ENCODE peak calls at places on chromosomes 16 and 17, in nine cellular contexts. B is activated gamma-delta T cell treated with Interleukin-2 at 50 U/mL for 16 hours, U is AG09319, C is neural crest cell, L is iris pigment epithelial cell, T is nephron progenitor cell, Q is T47D, I is glomerular endothelial cell, F is nucleus accumbens. D is an unnamed sample.

GRCh38 chr16:82236875-82237274 is 66.9 kb upstream of the MPHOSPH6 start:
- DNase-seq in B (no peak), U (no peak), C (no peak), L (no peak), T (no peak), Q (no peak), I (no peak), F (no peak), D (no peak)

GRCh38 chr17:40901981-40902862 is 17.2 kb upstream of the KRT20 start:
- DNase-seq in B (no peak), U (no peak), C (no peak), L (peak; percentile 62), T (no peak), Q (no peak), I (no peak), F (no peak), D (no peak)

GRCh38 chr16:85056211-85056748 is 28.7 kb downstream of the KIAA0513 start:
- DNase-seq in B (peak; percentile 6), U (no peak), C (no peak), L (peak; percentile 35), T (no peak), Q (no peak), I (no peak), F (no peak), D (no peak)

GRCh38 chr17:78889525-78889924 is 13.5 kb downstream of the CEP295NL start:
- DNase-seq in B (no peak), U (no peak), C (no peak), L (no peak), T (no peak), Q (no peak), I (no peak), F (no peak), D (peak; percentile 84)

GRCh38 chr16:4511441-4512082 is 27.0 kb downstream of the CDIP1 start:
- DNase-seq in B (no peak), U (no peak), C (peak; percentile 63), L (peak; percentile 42), T (peak; percentile 70), Q (peak; percentile 66), I (no peak), F (no peak), D (peak; percentile 64)

GRCh38 chr17:4858068-4858879 is 25.1 kb downstream of the MINK1 start:
- DNase-seq in B (no peak), U (no peak), C (no peak), L (no peak), T (no peak), Q (no peak), I (peak; percentile 52), F (peak; percentile 17), D (no peak)

GRCh38 chr17:32933881-32934280 is 5.9 kb downstream of the TMEM98 start:
- DNase-seq in B (no peak), U (no peak), C (no peak), L (no peak), T (no peak), Q (no peak), I (no peak), F (no peak), D (no peak)

GRCh38 chr16:17983114-17983513 is 353.4 kb downstream of the NPIPA8 start:
- DNase-seq in B (no peak), U (no peak), C (no peak), L (no peak), T (no peak), Q (no peak), I (no peak), F (no peak), D (no peak)

GRCh38 chr17:38560503-38561318 is 45.0 kb downstream of the SRCIN1 start:
- DNase-seq in B (no peak), U (no peak), C (no peak), L (peak; percentile 40), T (peak; percentile 50), Q (peak; percentile 65), I (peak; percentile 10), F (no peak), D (no peak)

GRCh38 chr17:81648707-81649085 is 7.6 kb downstream of the PDE6G start:
- DNase-seq in B (no peak), U (no peak), C (no peak), L (no peak), T (no peak), Q (no peak), I (no peak), F (no peak), D (no peak)

GRCh38 chr16:70691223-70692129 is 5.6 kb upstream of the MTSS2 start:
- DNase-seq in B (no peak), U (peak; percentile 99), C (peak; percentile 51), L (peak; percentile 92), T (peak; percentile 49), Q (no peak), I (no peak), F (no peak), D (no peak)

GRCh38 chr16:49336581-49336980 is 37.0 kb upstream of the C16orf78 start:
- DNase-seq in B (no peak), U (no peak), C (no peak), L (no peak), T (no peak), Q (no peak), I (no peak), F (no peak), D (no peak)

GRCh38 chr17:49403514-49404289 is 11.0 kb downstream of the PHB1 start:
- DNase-seq in B (peak; percentile 21), U (no peak), C (no peak), L (no peak), T (no peak), Q (no peak), I (no peak), F (no peak), D (no peak)

GRCh38 chr16:29804455-29805231 is 1.7 kb upstream of the MAZ start:
- DNase-seq in B (no peak), U (no peak), C (no peak), L (no peak), T (no peak), Q (peak; percentile 44), I (no peak), F (no peak), D (peak; percentile 51)

GRCh38 chr16:49183911-49184310 is 97.7 kb downstream of the CBLN1 start:
- DNase-seq in B (no peak), U (no peak), C (peak; percentile 9), L (no peak), T (peak; percentile 60), Q (no peak), I (no peak), F (no peak), D (peak; percentile 49)

GRCh38 chr17:30449480-30449879 is 27.7 kb upstream of the GOSR1 start:
- DNase-seq in B (no peak), U (no peak), C (no peak), L (no peak), T (no peak), Q (no peak), I (no peak), F (no peak), D (no peak)

GRCh38 chr17:59558953-59559352 is 6.5 kb upstream of the DHX40 start:
- DNase-seq in B (no peak), U (no peak), C (no peak), L (peak; percentile 17), T (no peak), Q (peak; percentile 22), I (no peak), F (no peak), D (no peak)

GRCh38 chr17:19380551-19381284 is 2.4 kb downstream of the MAPK7 start:
- DNase-seq in B (no peak), U (no peak), C (no peak), L (no peak), T (no peak), Q (no peak), I (no peak), F (no peak), D (no peak)

GRCh38 chr16:89815639-89816348 is 653 bp downstream of the FANCA start:
- DNase-seq in B (no peak), U (no peak), C (no peak), L (no peak), T (no peak), Q (no peak), I (no peak), F (no peak), D (peak; percentile 29)

GRCh38 chr17:78038748-78039288 is 80.3 kb downstream of the TNRC6C start:
- DNase-seq in B (no peak), U (no peak), C (no peak), L (no peak), T (no peak), Q (no peak), I (no peak), F (no peak), D (no peak)

GRCh38 chr17:77246110-77247047 is 105.6 kb downstream of the SEC14L1 start:
- DNase-seq in B (no peak), U (no peak), C (no peak), L (no peak), T (no peak), Q (no peak), I (no peak), F (no peak), D (peak; percentile 77)

GRCh38 chr17:48625502-48626201 is 506 bp downstream of the HOXB9 start:
- DNase-seq in B (no peak), U (no peak), C (no peak), L (no peak), T (no peak), Q (peak; percentile 63), I (no peak), F (no peak), D (peak; percentile 75)

GRCh38 chr16:46629331-46629843 is 8.2 kb upstream of the SHCBP1 start:
- DNase-seq in B (no peak), U (peak; percentile 41), C (no peak), L (peak; percentile 61), T (no peak), Q (peak; percentile 74), I (peak; percentile 23), F (no peak), D (peak; percentile 63)

GRCh38 chr16:73000020-73000906 is 47.7 kb downstream of the ZFHX3 start:
- DNase-seq in B (no peak), U (no peak), C (peak; percentile 50), L (peak; percentile 29), T (no peak), Q (peak; percentile 60), I (no peak), F (no peak), D (no peak)

GRCh38 chr16:17358846-17359245 is 111.9 kb downstream of the XYLT1 start:
- DNase-seq in B (no peak), U (no peak), C (no peak), L (no peak), T (no peak), Q (no peak), I (no peak), F (no peak), D (no peak)

GRCh38 chr17:80678621-80679020 is 134.0 kb downstream of the RPTOR start:
- DNase-seq in B (no peak), U (no peak), C (peak; percentile 20), L (peak; percentile 92), T (peak; percentile 26), Q (no peak), I (no peak), F (no peak), D (no peak)